ENCODE peak calls at places on chromosomes 16 and 17, in ten cellular contexts. P, X, J, Q, I, N, O, M, C and Z are unnamed samples.

GRCh38 chr16:2329532-2329931 is 11.0 kb downstream of the ABCA3 start:
- DNase-seq in J (no peak), N (no peak), C (no peak), P (no peak), X (no peak), Q (no peak), M (no peak), O (no peak), I (no peak), Z (no peak)

GRCh38 chr16:20995711-20996110 is 95.1 kb downstream of the LYRM1 start:
- DNase-seq in C (no peak), P (no peak), O (no peak), I (peak), M (no peak), N (no peak), J (no peak), X (no peak), Q (no peak), Z (no peak)

GRCh38 chr16:10688291-10688690 is 6.4 kb downstream of the TEKT5 start:
- DNase-seq in P (no peak), I (no peak), N (no peak), C (no peak), X (no peak), M (no peak), J (no peak), O (no peak), Q (no peak), Z (no peak)

GRCh38 chr17:61237275-61237674 is 162.4 kb upstream of the TBX2 start:
- DNase-seq in P (no peak), I (no peak), X (no peak), J (no peak), N (no peak), M (no peak), Q (no peak), C (no peak), O (no peak), Z (no peak)

GRCh38 chr17:37110012-37110701 is 161.4 kb downstream of the AATF start:
- DNase-seq in O (no peak), M (no peak), Q (no peak), J (no peak), I (no peak), X (no peak), C (peak), N (no peak), P (no peak), Z (no peak)

GRCh38 chr16:56807011-56807675 is 57.9 kb upstream of the SLC12A3 start:
- DNase-seq in J (no peak), P (no peak), N (no peak), O (peak), I (no peak), X (peak), M (no peak), C (no peak), Q (no peak), Z (no peak)

GRCh38 chr17:1957037-1957436 is 68.1 kb downstream of the RTN4RL1 start:
- DNase-seq in J (no peak), N (no peak), Q (no peak), O (no peak), P (no peak), C (no peak), I (no peak), X (peak), M (no peak), Z (no peak)

GRCh38 chr16:12089492-12090161 is 113.1 kb downstream of the SNX29 start:
- DNase-seq in P (peak), C (peak), X (peak), I (peak), N (no peak), O (no peak), Q (peak), M (peak), J (peak), Z (peak)

GRCh38 chr17:1256699-1257098 is 13.5 kb upstream of the BHLHA9 start:
- DNase-seq in M (no peak), C (no peak), Q (no peak), J (no peak), P (no peak), I (no peak), X (no peak), N (no peak), O (no peak), Z (no peak)

GRCh38 chr16:48583075-48584065 is 26.6 kb downstream of the N4BP1 start:
- DNase-seq in Q (no peak), M (no peak), P (no peak), J (no peak), N (no peak), C (no peak), I (no peak), O (no peak), X (no peak), Z (no peak)

GRCh38 chr16:86783626-86784266 is 205.4 kb downstream of the FOXL1 start:
- DNase-seq in C (no peak), X (peak), O (no peak), N (no peak), J (no peak), P (no peak), M (no peak), Q (no peak), I (no peak), Z (no peak)

GRCh38 chr17:65594585-65594940 is 33.1 kb upstream of the AXIN2 start:
- DNase-seq in J (no peak), M (no peak), N (no peak), X (no peak), C (no peak), I (no peak), Q (no peak), P (no peak), O (no peak), Z (no peak)

GRCh38 chr17:32267690-32268205 is 2.1 kb downstream of the RHBDL3 start:
- DNase-seq in P (no peak), J (peak), M (no peak), N (no peak), X (no peak), C (peak), I (no peak), O (no peak), Q (no peak), Z (no peak)

GRCh38 chr17:82287849-82288601 is 14.5 kb upstream of the CSNK1D start:
- DNase-seq in O (peak), P (no peak), X (peak), M (peak), N (no peak), I (no peak), J (no peak), Q (no peak), C (no peak), Z (no peak)

GRCh38 chr16:11674818-11675560 is 6.7 kb downstream of the SNN start:
- DNase-seq in N (no peak), I (no peak), C (no peak), X (no peak), M (no peak), O (no peak), P (no peak), J (no peak), Q (no peak), Z (no peak)

GRCh38 chr17:46769531-46770438 is 48.7 kb downstream of the WNT3 start:
- DNase-seq in X (no peak), P (no peak), O (no peak), Q (peak), J (no peak), N (no peak), M (no peak), C (peak), I (peak), Z (no peak)

GRCh38 chr17:51260237-51260959 is at the start of gene UTP18:
- DNase-seq in M (peak), I (peak), C (peak), Q (peak), O (peak), N (peak), J (peak), X (peak), P (peak), Z (peak)

GRCh38 chr17:82298538-82299421 is 18.6 kb downstream of the CD7 start:
- DNase-seq in M (no peak), J (no peak), I (no peak), X (no peak), P (no peak), N (no peak), Q (no peak), O (no peak), C (no peak), Z (no peak)

GRCh38 chr16:23384878-23385277 is 68.1 kb downstream of the COG7 start:
- DNase-seq in N (no peak), O (no peak), I (no peak), J (no peak), M (no peak), X (no peak), Q (no peak), P (no peak), C (no peak), Z (no peak)

GRCh38 chr17:1414001-1414574 is 14.1 kb upstream of the YWHAE start:
- DNase-seq in P (no peak), O (no peak), J (no peak), C (no peak), X (no peak), Q (no peak), N (no peak), M (no peak), I (no peak), Z (no peak)

GRCh38 chr16:50467943-50468748 is 80.0 kb upstream of the NKD1 start:
- DNase-seq in N (no peak), X (no peak), C (peak), O (no peak), P (no peak), J (no peak), M (no peak), Q (no peak), I (peak), Z (no peak)

GRCh38 chr16:17483266-17483864 is 12.6 kb upstream of the XYLT1 start:
- DNase-seq in P (no peak), X (no peak), J (no peak), O (no peak), M (no peak), C (no peak), I (no peak), Q (no peak), N (no peak), Z (no peak)

GRCh38 chr17:29723283-29724047 is 100.8 kb upstream of the CORO6 start:
- DNase-seq in P (no peak), O (no peak), M (no peak), X (no peak), N (no peak), J (no peak), Q (no peak), C (no peak), I (peak), Z (peak)

GRCh38 chr16:83420206-83420760 is 387.5 kb upstream of the HSBP1 start:
- DNase-seq in Q (no peak), C (no peak), O (no peak), I (no peak), N (no peak), J (no peak), M (no peak), P (no peak), X (no peak), Z (no peak)